ENCODE peak calls at places on chromosomes 5 and 9, in nine cellular contexts. C is BJ, R is fibroblast of mammary gland, O is foreskin fibroblast, K is heart right ventricle, S is kidney, F is RWPE2, G is fibroblast of pulmonary artery, L is SJSA1. Q is an unnamed sample.

GRCh38 chr5:101390317-101390908 is 487.3 kb upstream of the ST8SIA4 start:
- DNase-seq in C (peak; percentile 0), R (peak; percentile 78), O (peak; percentile 7), K (peak; percentile 13), S (no peak), F (no peak), G (peak; percentile 68), L (no peak), Q (peak; percentile 15)

GRCh38 chr9:133122935-133123611 is 2.0 kb upstream of the RALGDS start:
- DNase-seq in C (no peak), R (peak; percentile 34), O (no peak), K (peak; percentile 33), S (no peak), F (no peak), G (peak; percentile 38), L (no peak), Q (no peak)

GRCh38 chr9:81969971-81970370 is 18.6 kb upstream of the SPATA31D1 start:
- DNase-seq in C (no peak), R (peak; percentile 8), O (no peak), K (no peak), S (no peak), F (no peak), G (peak; percentile 3), L (no peak), Q (no peak)

GRCh38 chr5:145681686-145682085 is 153.5 kb downstream of the PRELID2 start:
- DNase-seq in C (peak; percentile 9), R (peak; percentile 78), O (peak; percentile 55), K (peak; percentile 46), S (no peak), F (no peak), G (peak; percentile 84), L (peak; percentile 65), Q (peak; percentile 46)

GRCh38 chr9:96874947-96875459 is 20.7 kb upstream of the ZNF782 start:
- DNase-seq in C (no peak), R (peak; percentile 91), O (peak; percentile 46), K (no peak), S (peak; percentile 82), F (no peak), G (peak; percentile 74), L (no peak), Q (no peak)

GRCh38 chr5:78360674-78361225 is 333 bp downstream of the SCAMP1 start:
- DNase-seq in C (no peak), R (no peak), O (no peak), K (peak; percentile 37), S (peak; percentile 90), F (peak; percentile 66), G (no peak), L (peak; percentile 46), Q (no peak)

GRCh38 chr9:121811140-121811539 is 159.7 kb downstream of the DAB2IP start:
- DNase-seq in C (no peak), R (no peak), O (no peak), K (no peak), S (no peak), F (no peak), G (no peak), L (no peak), Q (no peak)

GRCh38 chr5:126674145-126674544 is 73.4 kb downstream of the PHAX start:
- DNase-seq in C (no peak), R (no peak), O (no peak), K (no peak), S (no peak), F (no peak), G (no peak), L (no peak), Q (no peak)

GRCh38 chr5:42767491-42768105 is 11.0 kb downstream of the CCDC152 start:
- DNase-seq in C (peak; percentile 3), R (peak; percentile 61), O (peak; percentile 19), K (no peak), S (no peak), F (no peak), G (peak; percentile 61), L (no peak), Q (no peak)

GRCh38 chr5:162474239-162474638 is 406.7 kb downstream of the GABRG2 start:
- DNase-seq in C (no peak), R (no peak), O (no peak), K (no peak), S (no peak), F (no peak), G (no peak), L (no peak), Q (no peak)

GRCh38 chr9:114163517-114163924 is 8.2 kb downstream of the COL27A1 start:
- DNase-seq in C (no peak), R (peak; percentile 57), O (peak; percentile 68), K (peak; percentile 57), S (peak; percentile 89), F (no peak), G (peak; percentile 50), L (peak; percentile 51), Q (no peak)

GRCh38 chr9:2023532-2023931 is 8.4 kb downstream of the SMARCA2 start:
- DNase-seq in C (no peak), R (no peak), O (no peak), K (no peak), S (no peak), F (no peak), G (no peak), L (no peak), Q (no peak)
- H3K4me3 ChIP-seq in C (no peak overlapping the region), R (no peak overlapping the region), O (peak overlapping the region; percentile 18), K (no peak overlapping the region), S (no peak overlapping the region), F (no peak overlapping the region), G (no peak overlapping the region), L (no peak overlapping the region), Q (peak overlapping the region; percentile 17)

DNA sequence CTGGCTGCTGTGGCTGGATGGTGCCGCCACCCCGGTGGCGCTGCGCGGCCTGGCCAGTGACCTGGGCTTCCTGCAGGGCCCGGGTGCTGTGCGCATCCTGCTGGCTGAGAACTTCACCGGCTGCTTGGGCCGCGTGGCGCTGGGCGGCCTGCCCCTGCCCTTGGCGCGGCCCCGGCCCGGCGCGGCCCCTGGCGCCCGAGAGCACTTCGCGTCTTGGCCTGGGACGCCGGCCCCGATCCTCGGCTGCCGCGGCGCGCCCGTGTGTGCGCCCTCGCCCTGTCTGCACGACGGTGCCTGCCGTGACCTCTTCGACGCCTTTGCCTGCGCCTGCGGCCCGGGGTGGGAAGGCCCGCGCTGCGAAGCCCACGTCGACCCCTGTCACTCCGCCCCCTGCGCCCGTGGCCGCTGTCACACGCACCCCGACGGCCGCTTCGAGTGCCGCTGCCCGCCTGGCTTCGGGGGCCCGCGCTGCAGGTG is 17.5 kb downstream of the CRB2 start:
- DNase-seq in C (no peak), R (no peak), O (no peak), K (no peak), S (no peak), F (no peak), G (no peak), L (no peak), Q (no peak)
- H3K4me3 ChIP-seq in C (no peak overlapping the region), R (no peak overlapping the region), O (no peak overlapping the region), K (no peak overlapping the region), S (no peak overlapping the region), F (no peak overlapping the region), G (no peak overlapping the region), L (no peak overlapping the region), Q (no peak overlapping the region)

GRCh38 chr5:115623632-115624031 is 2.2 kb downstream of the TMED7 start:
- DNase-seq in C (no peak), R (no peak), O (no peak), K (no peak), S (no peak), F (no peak), G (no peak), L (no peak), Q (no peak)

GRCh38 chr5:115624994-115625393 is 842 bp downstream of the TMED7 start:
- DNase-seq in C (no peak), R (no peak), O (no peak), K (no peak), S (no peak), F (no peak), G (peak; percentile 8), L (no peak), Q (no peak)

GRCh38 chr5:115616892-115617291 is 8.9 kb downstream of the TMED7 start:
- DNase-seq in C (no peak), R (no peak), O (no peak), K (no peak), S (no peak), F (no peak), G (no peak), L (no peak), Q (no peak)

GRCh38 chr5:115625579-115626443 is at the start of gene TMED7:
- DNase-seq in C (peak; percentile 87), R (peak; percentile 97), O (peak; percentile 99), K (peak; percentile 100), S (peak; percentile 100), F (peak; percentile 100), G (peak; percentile 98), L (peak; percentile 100), Q (peak; percentile 94)

DNA sequence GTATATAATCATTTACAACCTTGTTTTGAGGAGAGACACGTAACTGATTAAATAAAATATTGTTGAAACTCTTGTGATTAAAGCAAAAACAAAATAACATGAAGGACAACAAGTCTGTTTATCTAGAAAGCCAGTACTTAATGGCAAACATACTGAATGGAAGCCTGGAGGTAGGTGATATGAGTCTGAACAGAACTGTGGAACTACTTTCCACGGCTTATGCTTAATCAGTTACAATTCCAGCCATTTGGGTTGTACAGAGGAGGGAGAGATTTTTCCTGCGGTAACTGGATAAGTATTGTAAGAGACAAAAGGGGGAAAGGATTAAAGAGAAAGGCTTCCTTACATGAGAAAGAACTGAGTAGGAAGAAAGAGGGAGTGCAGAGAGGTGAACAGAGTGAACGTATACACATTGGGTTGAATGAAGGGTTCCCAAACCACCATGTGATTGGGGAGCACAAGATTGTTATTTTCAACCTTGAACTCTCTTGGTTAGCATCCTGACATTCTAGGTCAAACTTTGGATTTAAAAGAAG is 4.4 kb downstream of the TMED7 start:
- DNase-seq in C (no peak), R (no peak), O (no peak), K (no peak), S (no peak), F (no peak), G (no peak), L (no peak), Q (no peak)
- H3K4me3 ChIP-seq in C (no peak overlapping the region), R (no peak overlapping the region), O (no peak overlapping the region), K (no peak overlapping the region), S (no peak overlapping the region), F (no peak overlapping the region), G (no peak overlapping the region), L (no peak overlapping the region), Q (no peak overlapping the region)

GRCh38 chr9:15390200-15390599 is 32.5 kb upstream of the SNAPC3 start:
- DNase-seq in C (no peak), R (no peak), O (no peak), K (no peak), S (no peak), F (no peak), G (no peak), L (no peak), Q (no peak)

GRCh38 chr9:15389636-15390035 is 33.0 kb upstream of the SNAPC3 start:
- DNase-seq in C (no peak), R (no peak), O (no peak), K (no peak), S (no peak), F (no peak), G (no peak), L (no peak), Q (no peak)

GRCh38 chr9:15381491-15381890 is 41.2 kb upstream of the SNAPC3 start:
- DNase-seq in C (no peak), R (no peak), O (no peak), K (no peak), S (no peak), F (no peak), G (no peak), L (no peak), Q (no peak)

GRCh38 chr9:15389173-15389572 is 33.5 kb upstream of the SNAPC3 start:
- DNase-seq in C (no peak), R (no peak), O (no peak), K (no peak), S (no peak), F (no peak), G (no peak), L (no peak), Q (no peak)

GRCh38 chr9:15386465-15386864 is 36.2 kb upstream of the SNAPC3 start:
- DNase-seq in C (no peak), R (no peak), O (no peak), K (no peak), S (no peak), F (no peak), G (no peak), L (no peak), Q (no peak)
- H3K4me3 ChIP-seq in C (no peak overlapping the region), R (no peak overlapping the region), O (no peak overlapping the region), K (no peak overlapping the region), S (no peak overlapping the region), F (no peak overlapping the region), G (no peak overlapping the region), L (no peak overlapping the region), Q (no peak overlapping the region)